ENCODE peak calls at places on chromosome 11, in six cellular contexts. G is K562; B is HAP-1; I is tibial nerve; P is small intestine; Q is CD8-positive, alpha-beta T cell. X is an unnamed sample.

GRCh38 chr11:69787457-69787856 is 12.3 kb upstream of the FGF4 start:
- DNase-seq in I (no peak), P (no peak), G (no peak), Q (no peak), B (no peak), X (no peak)

GRCh38 chr11:117839936-117840813 is 15.6 kb upstream of the FXYD2 start:
- DNase-seq in Q (no peak), P (no peak), B (peak; percentile 3), I (no peak), G (no peak), X (no peak)

GRCh38 chr11:13883042-13883441 is 79.5 kb upstream of the SPON1 start:
- DNase-seq in P (peak; percentile 15), Q (no peak), G (no peak), B (no peak), I (no peak), X (no peak)

GRCh38 chr11:97751405-97751804 is 1269.3 kb upstream of the CNTN5 start:
- DNase-seq in B (no peak), P (no peak), G (no peak), Q (no peak), I (no peak), X (no peak)

GRCh38 chr11:57574061-57574460 is 6.6 kb upstream of the UBE2L6 start:
- DNase-seq in P (no peak), Q (no peak), B (no peak), I (no peak), G (no peak), X (no peak)

GRCh38 chr11:43735931-43736330 is 55.4 kb downstream of the HSD17B12 start:
- DNase-seq in I (no peak), P (no peak), G (no peak), Q (no peak), B (no peak), X (no peak)

GRCh38 chr11:31397239-31397834 is 27.7 kb downstream of the DNAJC24 start:
- DNase-seq in Q (no peak), B (no peak), P (peak; percentile 42), G (no peak), I (no peak), X (peak; percentile 38)

GRCh38 chr11:75760710-75761493 is 7.7 kb upstream of the DGAT2 start:
- DNase-seq in G (no peak), B (no peak), P (no peak), I (no peak), Q (no peak), X (peak; percentile 52)

GRCh38 chr11:121038642-121039409 is 14.9 kb downstream of the TBCEL start:
- DNase-seq in B (no peak), G (no peak), Q (no peak), I (no peak), P (peak; percentile 29), X (no peak)

GRCh38 chr11:126766425-126766824 is 234.1 kb downstream of the KIRREL3 start:
- DNase-seq in G (peak; percentile 11), I (no peak), P (peak; percentile 32), Q (no peak), B (no peak), X (no peak)

GRCh38 chr11:69317401-69318092 is 23.6 kb downstream of the MYEOV start:
- DNase-seq in I (no peak), B (no peak), P (no peak), G (no peak), Q (no peak), X (no peak)

GRCh38 chr11:132595711-132596111 is 936.6 kb downstream of the OPCML start:
- DNase-seq in Q (no peak), P (no peak), B (no peak), G (no peak), I (no peak), X (peak; percentile 21)

GRCh38 chr11:35337919-35338316 is 81.4 kb downstream of the SLC1A2 start:
- DNase-seq in G (no peak), Q (no peak), I (no peak), B (no peak), P (no peak), X (no peak)
- H3K4me3 ChIP-seq in G (no peak overlapping the region), Q (no peak overlapping the region), I (no peak overlapping the region), B (no peak overlapping the region), P (no peak overlapping the region), X (no peak overlapping the region)

DNA sequence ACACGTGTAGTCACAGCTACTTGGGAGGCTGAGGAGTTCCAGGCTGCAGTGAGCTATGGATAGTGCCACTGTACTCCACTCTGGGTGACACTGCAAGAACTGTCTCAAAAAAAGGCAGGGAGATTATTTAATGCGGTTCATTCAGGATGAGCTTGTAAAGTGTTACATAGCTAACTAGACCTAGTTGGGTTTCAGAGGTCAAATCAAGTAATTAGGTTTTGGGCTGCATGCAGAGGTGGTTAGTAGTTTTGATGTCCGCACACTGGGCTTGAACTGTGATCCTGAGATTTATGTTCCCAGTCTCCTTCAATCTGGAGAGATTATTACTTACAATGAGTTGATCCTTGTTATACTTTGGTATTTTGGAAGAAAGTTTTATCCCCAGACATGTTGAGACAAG is 2.1 kb upstream of the RBM4 start:
- DNase-seq in G (no peak), Q (no peak), I (no peak), B (no peak), P (no peak), X (no peak)
- H3K4me1 ChIP-seq in G (peaks cover 15% of the 10 kb centered on the region), Q (peaks cover 33% of the 10 kb centered on the region), I (peaks cover 43% of the 10 kb centered on the region), B (peaks cover 30% of the 10 kb centered on the region), P (peaks cover 9% of the 10 kb centered on the region), X (peaks cover 32% of the 10 kb centered on the region)

DNA sequence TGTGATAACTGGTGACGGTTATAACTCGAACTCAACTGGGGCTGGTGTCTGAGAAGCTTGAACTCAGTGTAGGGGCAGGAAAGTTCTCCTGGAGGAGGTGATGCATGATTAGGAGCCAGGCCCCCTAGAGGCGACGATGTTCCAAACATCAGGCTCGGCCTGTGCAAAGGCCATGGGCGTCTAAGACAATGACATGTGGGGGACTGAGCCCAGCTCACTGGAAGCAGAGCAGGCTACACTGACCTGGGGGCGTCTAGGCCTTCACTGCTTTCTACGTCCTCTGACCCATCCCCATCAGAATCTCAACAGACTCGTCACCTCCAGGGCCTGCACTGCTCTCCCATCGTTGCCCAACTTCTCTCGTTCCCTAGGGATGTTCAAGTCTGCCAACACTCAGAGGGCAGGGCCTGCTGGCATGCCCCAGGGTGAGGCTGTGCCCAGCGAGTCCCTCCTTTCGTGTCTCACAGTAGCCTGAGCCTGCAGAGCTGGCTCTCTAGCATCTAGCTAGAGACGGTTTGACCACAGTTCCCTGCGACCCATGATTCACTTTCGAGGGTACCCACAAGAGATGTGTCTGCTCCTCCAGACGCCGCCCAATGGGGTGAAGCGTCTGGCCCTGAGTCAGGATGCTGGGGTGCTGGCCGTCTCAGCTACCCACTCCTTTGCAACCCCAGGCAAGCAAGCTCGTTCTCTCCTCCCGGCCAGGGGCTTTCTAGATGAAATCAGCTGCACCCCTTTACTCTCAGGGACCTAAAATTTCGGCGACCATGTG is 1.1 kb upstream of the ATG16L2 start:
- DNase-seq in B (peak; percentile 87), I (no peak), P (peak; percentile 69), Q (peak; percentile 46), G (peak; percentile 71), X (peak; percentile 59)
- H3K4me3 ChIP-seq in B (peak overlapping the region; percentile 75), I (peak overlapping the region; percentile 67), P (peak overlapping the region; percentile 78), Q (peak overlapping the region; percentile 97), G (peak overlapping the region; percentile 59), X (peak overlapping the region; percentile 71)

DNA sequence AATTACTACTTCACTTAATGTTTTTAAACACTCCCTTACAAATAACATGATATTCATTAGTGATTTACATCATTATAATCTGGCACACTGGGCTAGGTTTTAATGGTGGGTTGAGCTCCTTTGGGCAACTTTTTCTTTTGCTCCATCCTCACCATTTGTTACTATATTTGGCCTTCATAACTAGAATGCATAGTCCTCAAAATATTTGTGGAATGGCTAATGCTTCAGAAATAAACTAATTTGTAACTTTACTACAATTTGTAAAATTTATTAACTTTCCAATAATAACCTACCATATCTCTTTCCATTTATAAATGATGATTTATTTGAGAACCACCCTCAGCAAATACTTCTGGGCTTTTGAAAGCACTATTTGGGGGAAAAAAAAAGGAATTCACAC is 79.7 kb downstream of the LARGE2 start:
- DNase-seq in B (no peak), Q (no peak), G (no peak), P (no peak), I (no peak), X (no peak)
- H3K4me1 ChIP-seq in B (peaks cover 16% of the 10 kb centered on the region), Q (no peaks in the 10 kb centered on the region), G (peaks cover under 1% of the 10 kb centered on the region), P (no peaks in the 10 kb centered on the region), I (peaks cover 48% of the 10 kb centered on the region), X (peaks cover 19% of the 10 kb centered on the region)

GRCh38 chr11:114163231-114163631 is 103.7 kb downstream of the ZBTB16 start:
- DNase-seq in B (no peak), Q (no peak), P (no peak), G (no peak), I (peak; percentile 73), X (no peak)

GRCh38 chr11:114161486-114162250 is 102.2 kb downstream of the ZBTB16 start:
- DNase-seq in I (no peak), P (no peak), B (no peak), Q (no peak), G (no peak), X (no peak)

GRCh38 chr11:114163830-114164401 is 104.4 kb downstream of the ZBTB16 start:
- DNase-seq in B (no peak), Q (no peak), P (no peak), I (peak; percentile 74), G (no peak), X (peak; percentile 70)

GRCh38 chr11:114164546-114164945 is 105.0 kb downstream of the ZBTB16 start:
- DNase-seq in G (no peak), I (no peak), Q (no peak), B (no peak), P (no peak), X (no peak)

DNA sequence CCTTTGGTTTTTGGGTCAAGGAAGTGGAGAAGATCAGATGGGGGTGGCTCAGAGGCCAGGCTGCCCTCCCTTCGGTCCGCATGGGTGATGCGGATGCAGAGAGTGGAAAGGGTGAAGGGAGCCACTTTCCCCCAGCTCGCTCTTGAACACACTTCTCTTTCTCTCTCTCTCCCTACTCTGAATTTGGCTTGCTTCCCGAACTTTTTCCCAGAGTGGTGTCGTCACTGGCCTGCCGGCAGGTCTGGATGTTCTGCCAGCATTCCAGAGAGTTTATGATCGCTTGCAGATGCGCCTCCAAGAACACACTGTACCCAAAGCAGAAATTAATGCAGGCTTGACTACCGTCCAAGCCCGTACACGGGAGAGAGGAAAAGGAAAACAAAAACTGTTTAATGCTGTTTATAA is 103.2 kb downstream of the ZBTB16 start:
- DNase-seq in G (no peak), Q (no peak), I (peak; percentile 97), P (peak; percentile 99), B (peak; percentile 61), X (peak; percentile 100)
- H3K4me3 ChIP-seq in G (no peak overlapping the region), Q (no peak overlapping the region), I (no peak overlapping the region), P (no peak overlapping the region), B (no peak overlapping the region), X (no peak overlapping the region)

DNA sequence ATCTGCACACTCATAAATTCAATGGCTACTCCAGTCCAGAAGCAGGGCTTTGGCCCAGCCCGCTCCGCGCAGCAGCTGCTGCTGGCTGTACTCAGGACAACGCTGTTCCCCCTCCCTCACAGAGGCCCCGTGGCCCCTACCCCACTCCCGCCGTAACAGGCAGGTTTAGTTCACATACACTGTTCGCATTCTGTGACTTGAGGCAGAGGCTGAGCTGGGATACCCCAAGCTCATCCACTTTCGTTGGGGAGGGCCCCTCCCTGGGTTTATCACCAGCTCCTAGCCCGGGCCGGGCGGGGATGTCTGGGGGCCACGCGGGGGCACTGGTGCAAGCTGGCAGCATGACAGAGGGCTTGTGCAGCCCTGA is 52.4 kb downstream of the SYT13 start:
- DNase-seq in G (no peak), B (no peak), I (no peak), P (no peak), Q (no peak), X (no peak)
- H3K4me1 ChIP-seq in G (peaks cover 5% of the 10 kb centered on the region), B (no peaks in the 10 kb centered on the region), I (peaks cover 4% of the 10 kb centered on the region), P (no peaks in the 10 kb centered on the region), Q (no peaks in the 10 kb centered on the region), X (no peaks in the 10 kb centered on the region)

GRCh38 chr11:107858217-107859070 is at the start of gene SLC35F2:
- DNase-seq in G (peak; percentile 72), Q (peak; percentile 50), B (peak; percentile 85), I (no peak), P (peak; percentile 92), X (peak; percentile 83)
- H3K4me3 ChIP-seq in G (peak within 1 kb of the TSS; percentile 77), Q (peak within 1 kb of the TSS; percentile 75), B (peak within 1 kb of the TSS; percentile 52), I (peak within 1 kb of the TSS; percentile 58), P (peak within 1 kb of the TSS; percentile 87), X (peak within 1 kb of the TSS; percentile 50)

GRCh38 chr11:45931739-45932138 is 9.3 kb downstream of the LARGE2 start:
- DNase-seq in I (no peak), G (no peak), Q (no peak), P (no peak), B (no peak), X (no peak)
- H3K4me1 ChIP-seq in I (peaks cover 23% of the 10 kb centered on the region), G (peaks cover 39% of the 10 kb centered on the region), Q (peaks cover 31% of the 10 kb centered on the region), P (no peaks in the 10 kb centered on the region), B (no peaks in the 10 kb centered on the region), X (peaks cover 11% of the 10 kb centered on the region)